ENCODE peak calls at places on chromosomes 16 and 17, in four cellular contexts. One of them, this sample, is unnamed.

GRCh38 chr17:7475764-7476422 is 3.5 kb downstream of the ZBTB4 start:
- DNase-seq in GF-D8: no peak
- DNase-seq in lower leg skin: peak; percentile 87
- DNase-seq in NCI-H774: no peak
- DNase-seq in this sample: no peak

GRCh38 chr17:58391302-58391984 is 25.9 kb downstream of the RNF43 start:
- DNase-seq in lower leg skin: no peak
- DNase-seq in GF-D8: no peak
- DNase-seq in NCI-H774: peak; percentile 88
- DNase-seq in this sample: no peak

GRCh38 chr17:54172654-54173316 is 350.1 kb downstream of the KIF2B start:
- DNase-seq in lower leg skin: no peak
- DNase-seq in GF-D8: no peak
- DNase-seq in NCI-H774: no peak
- DNase-seq in this sample: no peak

GRCh38 chr17:82272495-82273326 is 789 bp downstream of the CSNK1D start:
- DNase-seq in NCI-H774: peak; percentile 57
- DNase-seq in lower leg skin: no peak
- DNase-seq in GF-D8: no peak
- DNase-seq in this sample: peak; percentile 43

GRCh38 chr16:59432934-59433333 is 698.8 kb upstream of the GOT2 start:
- DNase-seq in NCI-H774: no peak
- DNase-seq in lower leg skin: no peak
- DNase-seq in GF-D8: no peak
- DNase-seq in this sample: no peak

GRCh38 chr17:7112527-7113108 is 2.0 kb downstream of the ASGR2 start:
- DNase-seq in GF-D8: no peak
- DNase-seq in lower leg skin: no peak
- DNase-seq in NCI-H774: no peak
- DNase-seq in this sample: no peak

GRCh38 chr17:31581022-31581483 is 189.6 kb downstream of the RAB11FIP4 start:
- DNase-seq in lower leg skin: no peak
- DNase-seq in GF-D8: no peak
- DNase-seq in NCI-H774: peak; percentile 82
- DNase-seq in this sample: no peak

GRCh38 chr17:43582426-43582825 is 36.3 kb upstream of the ETV4 start:
- DNase-seq in GF-D8: no peak
- DNase-seq in lower leg skin: no peak
- DNase-seq in NCI-H774: no peak
- DNase-seq in this sample: no peak

This sample was measured in naive thymus-derived CD4-positive, alpha-beta T cell.